ENCODE peak calls at places on chromosomes 1 and 21, in eight cellular contexts. P is HCT116, Y is NB4, N is IMR-90, D is tibial nerve, W is breast epithelium, S is stomach, V is spleen. H is an unnamed sample.

GRCh38 chr1:35215346-35215745 is 22.4 kb upstream of the SFPQ start:
- DNase-seq in P (no peak), Y (no peak), N (no peak), D (no peak), W (no peak), S (no peak), V (no peak), H (no peak)

GRCh38 chr1:22508329-22508728 is 55.0 kb upstream of the EPHA8 start:
- DNase-seq in P (no peak), Y (no peak), N (peak; percentile 30), D (no peak), W (no peak), S (no peak), V (no peak), H (no peak)

GRCh38 chr1:76541618-76542017 is 325.7 kb upstream of the ST6GALNAC5 start:
- DNase-seq in P (no peak), Y (no peak), N (no peak), D (no peak), W (no peak), S (no peak), V (no peak), H (no peak)

GRCh38 chr1:224866940-224867339 is 62.5 kb upstream of the DNAH14 start:
- DNase-seq in P (no peak), Y (no peak), N (no peak), D (no peak), W (no peak), S (no peak), V (no peak), H (no peak)

GRCh38 chr1:219880765-219881457 is 47.4 kb downstream of the SLC30A10 start:
- DNase-seq in P (no peak), Y (no peak), N (no peak), D (no peak), W (no peak), S (no peak), V (no peak), H (no peak)

GRCh38 chr1:180117764-180118116 is 36.9 kb upstream of the QSOX1 start:
- DNase-seq in P (peak; percentile 12), Y (no peak), N (peak; percentile 85), D (no peak), W (no peak), S (no peak), V (no peak), H (no peak)

GRCh38 chr1:43878440-43878839 is 55.2 kb upstream of the ARTN start:
- DNase-seq in P (no peak), Y (peak; percentile 8), N (no peak), D (no peak), W (no peak), S (no peak), V (no peak), H (no peak)

GRCh38 chr1:119713039-119713537 is 1.4 kb downstream of the PHGDH start:
- DNase-seq in P (no peak), Y (peak; percentile 55), N (peak; percentile 31), D (no peak), W (no peak), S (no peak), V (no peak), H (no peak)

GRCh38 chr1:67945733-67946374 is 104.6 kb downstream of the DIRAS3 start:
- DNase-seq in P (no peak), Y (no peak), N (peak; percentile 16), D (no peak), W (no peak), S (no peak), V (no peak), H (no peak)

DNA sequence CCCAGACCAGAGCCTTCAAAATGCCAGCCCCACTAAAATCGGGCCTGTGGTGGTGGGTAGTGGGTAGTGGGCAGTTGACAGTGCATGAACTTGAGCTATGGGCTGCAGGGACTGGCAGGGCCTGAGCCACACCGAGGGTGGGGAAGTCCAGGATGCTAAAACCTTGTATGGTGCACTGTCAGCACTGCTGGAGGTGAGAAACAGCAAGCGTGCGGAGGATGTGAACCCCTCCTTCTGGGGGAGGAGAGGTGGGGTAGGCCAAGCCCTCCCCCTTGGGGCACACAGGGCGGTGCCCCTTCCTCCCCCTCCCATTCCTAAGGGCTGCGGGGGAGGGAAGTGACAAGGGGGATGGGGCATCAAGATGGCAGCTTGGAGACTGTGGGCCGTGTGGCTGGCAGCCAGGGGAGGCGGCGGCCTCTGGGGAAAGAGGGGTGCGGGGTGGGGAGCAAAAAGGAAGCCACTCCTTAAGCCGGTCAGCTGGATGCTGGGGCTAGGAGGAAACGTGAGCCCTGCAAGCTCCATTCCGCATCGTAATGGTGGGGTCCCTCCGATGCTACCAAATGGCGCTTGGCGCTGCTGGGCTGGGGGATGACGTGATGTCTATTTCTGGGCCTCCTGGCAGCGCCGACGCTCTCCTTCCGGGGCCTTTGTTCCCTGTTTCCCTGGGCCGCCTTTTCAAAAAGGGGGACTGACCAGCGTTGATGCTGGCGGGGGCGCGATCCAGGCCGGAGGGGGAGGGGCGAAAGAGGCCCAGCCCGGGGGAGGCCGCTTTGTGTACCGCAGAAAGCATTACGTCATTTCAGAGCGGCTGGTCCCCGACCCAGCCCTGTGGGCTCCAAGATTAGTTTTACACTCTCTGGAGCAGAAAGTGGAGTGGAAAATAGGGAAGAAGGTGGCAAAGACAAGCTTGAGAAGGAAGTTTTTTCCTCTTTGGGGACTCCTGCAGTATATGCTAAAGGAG is 794 bp downstream of the SYT11 start:
- DNase-seq in P (no peak), Y (peak; percentile 88), N (peak; percentile 84), D (peak; percentile 68), W (peak; percentile 37), S (peak; percentile 33), V (peak; percentile 86), H (peak; percentile 44)
- TF ChIP-seq POLR2A in P (no peak), Y (peak; percentile 22), N (peak; percentile 70), D (no peak), W (no peak), S (no peak), V (no peak), H (no peak)

GRCh38 chr21:42784276-42784675 is 95.1 kb downstream of the WDR4 start:
- DNase-seq in P (no peak), Y (no peak), N (no peak), D (no peak), W (no peak), S (peak; percentile 40), V (peak; percentile 87), H (no peak)

GRCh38 chr21:42779431-42779861 is 99.9 kb downstream of the WDR4 start:
- DNase-seq in P (no peak), Y (no peak), N (no peak), D (no peak), W (no peak), S (no peak), V (peak; percentile 70), H (no peak)

GRCh38 chr21:42781981-42782722 is 97.2 kb downstream of the WDR4 start:
- DNase-seq in P (no peak), Y (no peak), N (no peak), D (no peak), W (no peak), S (peak; percentile 33), V (peak; percentile 74), H (no peak)

GRCh38 chr21:42782723-42783247 is 96.6 kb downstream of the WDR4 start:
- DNase-seq in P (no peak), Y (no peak), N (no peak), D (no peak), W (no peak), S (no peak), V (peak; percentile 77), H (no peak)

GRCh38 chr21:42781150-42781980 is 98.0 kb downstream of the WDR4 start:
- DNase-seq in P (no peak), Y (no peak), N (no peak), D (no peak), W (peak; percentile 50), S (peak; percentile 34), V (peak; percentile 80), H (no peak)
- H3K4me3 ChIP-seq in P (no peak overlapping the region), Y (no peak overlapping the region), N (no peak overlapping the region), D (peak overlapping the region; percentile 37), W (peak overlapping the region; percentile 59), S (peak overlapping the region; percentile 27), V (peak overlapping the region; percentile 13), H (no peak overlapping the region)

GRCh38 chr1:6521502-6521901 is 30.0 kb upstream of the PLEKHG5 start:
- DNase-seq in P (no peak), Y (peak; percentile 53), N (peak; percentile 41), D (no peak), W (no peak), S (no peak), V (no peak), H (no peak)
- TF ChIP-seq POLR2A in P (no peak), Y (no peak), N (no peak), D (no peak), W (no peak), S (no peak), V (no peak), H (no peak)

DNA sequence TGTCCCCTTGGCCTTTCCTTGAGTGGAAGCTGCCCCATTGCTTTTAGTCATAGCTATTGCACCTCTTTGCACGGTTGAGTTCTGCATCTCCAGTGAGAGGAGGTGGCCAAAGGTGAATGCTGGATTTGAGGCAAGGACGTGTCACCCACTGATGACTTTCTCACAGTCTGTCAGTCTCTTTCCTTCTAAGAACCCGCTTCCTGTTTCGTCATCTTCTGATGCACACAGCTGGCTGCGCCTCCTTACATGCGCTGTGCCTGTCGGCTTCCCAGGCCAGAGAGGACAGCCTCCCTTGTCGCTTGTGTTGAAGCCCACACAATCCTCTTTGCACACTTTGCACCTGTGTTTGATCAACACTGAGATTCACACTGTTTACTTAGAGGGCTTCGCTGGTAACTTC is 41.8 kb upstream of the PWP2 start:
- DNase-seq in P (no peak), Y (peak; percentile 82), N (peak; percentile 57), D (no peak), W (no peak), S (peak; percentile 48), V (peak; percentile 90), H (peak; percentile 76)
- H3K4me3 ChIP-seq in P (no peak overlapping the region), Y (no peak overlapping the region), N (no peak overlapping the region), D (no peak overlapping the region), W (no peak overlapping the region), S (no peak overlapping the region), V (no peak overlapping the region), H (no peak overlapping the region)

H was measured in lower leg skin.